ENCODE peak calls at places on chromosomes 2 and 18, in four cellular contexts. One of them, this sample, is unnamed.

GRCh38 chr2:48249631-48250473 is 280.1 kb upstream of the STON1 start:
- DNase-seq in mesothelial cell of epicardium: no peak
- DNase-seq in neural progenitor cell: no peak
- DNase-seq in uterus: no peak
- DNase-seq in this sample: no peak

GRCh38 chr18:23752796-23753195 is 63.5 kb downstream of the LAMA3 start:
- DNase-seq in mesothelial cell of epicardium: no peak
- DNase-seq in uterus: no peak
- DNase-seq in neural progenitor cell: peak
- DNase-seq in this sample: no peak

GRCh38 chr2:175579646-175580045 is 398.1 kb upstream of the ATP5MC3 start:
- DNase-seq in mesothelial cell of epicardium: no peak
- DNase-seq in uterus: no peak
- DNase-seq in neural progenitor cell: no peak
- DNase-seq in this sample: no peak

GRCh38 chr18:80046961-80047541 is 12.8 kb downstream of the RBFA start:
- DNase-seq in neural progenitor cell: no peak
- DNase-seq in mesothelial cell of epicardium: no peak
- DNase-seq in uterus: no peak
- DNase-seq in this sample: no peak

GRCh38 chr2:234395801-234396478 is 100.9 kb downstream of the ARL4C start:
- DNase-seq in neural progenitor cell: peak
- DNase-seq in uterus: no peak
- DNase-seq in mesothelial cell of epicardium: no peak
- DNase-seq in this sample: no peak

GRCh38 chr2:219415580-219416232 is 2.5 kb upstream of the DES start:
- DNase-seq in neural progenitor cell: no peak
- DNase-seq in mesothelial cell of epicardium: no peak
- DNase-seq in uterus: no peak
- DNase-seq in this sample: no peak

GRCh38 chr2:3460161-3460560 is 59.2 kb downstream of the ADI1 start:
- DNase-seq in mesothelial cell of epicardium: no peak
- DNase-seq in neural progenitor cell: no peak
- DNase-seq in uterus: no peak
- DNase-seq in this sample: no peak

GRCh38 chr2:29455202-29455885 is 340.1 kb downstream of the CLIP4 start:
- DNase-seq in uterus: no peak
- DNase-seq in mesothelial cell of epicardium: no peak
- DNase-seq in neural progenitor cell: no peak
- DNase-seq in this sample: no peak

GRCh38 chr2:58540680-58541079 is 299.6 kb upstream of the FANCL start:
- DNase-seq in uterus: no peak
- DNase-seq in neural progenitor cell: peak
- DNase-seq in mesothelial cell of epicardium: no peak
- DNase-seq in this sample: peak

GRCh38 chr2:175929850-175930249 is 72.2 kb downstream of the LNPK start:
- DNase-seq in uterus: no peak
- DNase-seq in neural progenitor cell: no peak
- DNase-seq in mesothelial cell of epicardium: no peak
- DNase-seq in this sample: no peak

GRCh38 chr2:11628675-11629074 is 41.3 kb downstream of the NTSR2 start:
- DNase-seq in mesothelial cell of epicardium: no peak
- DNase-seq in neural progenitor cell: no peak
- DNase-seq in uterus: no peak
- DNase-seq in this sample: no peak

GRCh38 chr2:127700527-127701192 is 637 bp upstream of the SFT2D3 start:
- DNase-seq in mesothelial cell of epicardium: no peak
- DNase-seq in neural progenitor cell: peak
- DNase-seq in uterus: no peak
- DNase-seq in this sample: peak

GRCh38 chr2:1758774-1759610 is 14.7 kb upstream of the PXDN start:
- DNase-seq in mesothelial cell of epicardium: no peak
- DNase-seq in neural progenitor cell: no peak
- DNase-seq in uterus: no peak
- DNase-seq in this sample: no peak

GRCh38 chr2:42102606-42103450 is 55.0 kb downstream of the PKDCC start:
- DNase-seq in uterus: peak
- DNase-seq in neural progenitor cell: peak
- DNase-seq in mesothelial cell of epicardium: peak
- DNase-seq in this sample: peak

GRCh38 chr2:201813996-201814845 is 7.9 kb downstream of the CDK15 start:
- DNase-seq in uterus: no peak
- DNase-seq in neural progenitor cell: no peak
- DNase-seq in mesothelial cell of epicardium: no peak
- DNase-seq in this sample: no peak

GRCh38 chr2:173574713-173575112 is 220.0 kb downstream of the CDCA7 start:
- DNase-seq in neural progenitor cell: no peak
- DNase-seq in uterus: no peak
- DNase-seq in mesothelial cell of epicardium: no peak
- DNase-seq in this sample: no peak

GRCh38 chr2:232781765-232782164 is 5.4 kb upstream of the KCNJ13 start:
- DNase-seq in neural progenitor cell: no peak
- DNase-seq in mesothelial cell of epicardium: no peak
- DNase-seq in uterus: no peak
- DNase-seq in this sample: no peak

GRCh38 chr2:8606649-8607550 is 75.0 kb upstream of the ID2 start:
- DNase-seq in mesothelial cell of epicardium: no peak
- DNase-seq in uterus: no peak
- DNase-seq in neural progenitor cell: no peak
- DNase-seq in this sample: no peak

GRCh38 chr2:55914786-55915185 is 8.8 kb downstream of the EFEMP1 start:
- DNase-seq in mesothelial cell of epicardium: no peak
- DNase-seq in uterus: no peak
- DNase-seq in neural progenitor cell: no peak
- DNase-seq in this sample: no peak

GRCh38 chr2:226873826-226874225 is 38.0 kb downstream of the RHBDD1 start:
- DNase-seq in neural progenitor cell: no peak
- DNase-seq in mesothelial cell of epicardium: no peak
- DNase-seq in uterus: no peak
- DNase-seq in this sample: no peak

GRCh38 chr2:120352701-120353590 is 7.0 kb downstream of the INHBB start:
- DNase-seq in neural progenitor cell: no peak
- DNase-seq in mesothelial cell of epicardium: no peak
- DNase-seq in uterus: no peak
- DNase-seq in this sample: no peak

GRCh38 chr2:44559108-44559507 is 197.4 kb downstream of the CAMKMT start:
- DNase-seq in mesothelial cell of epicardium: no peak
- DNase-seq in uterus: no peak
- DNase-seq in neural progenitor cell: no peak
- DNase-seq in this sample: no peak

GRCh38 chr2:163673522-163673921 is 62.3 kb downstream of the FIGN start:
- DNase-seq in neural progenitor cell: no peak
- DNase-seq in uterus: no peak
- DNase-seq in mesothelial cell of epicardium: no peak
- DNase-seq in this sample: no peak

GRCh38 chr2:10709290-10709939 is 12.0 kb upstream of the ATP6V1C2 start:
- DNase-seq in neural progenitor cell: peak
- DNase-seq in uterus: no peak
- DNase-seq in mesothelial cell of epicardium: no peak
- DNase-seq in this sample: peak

GRCh38 chr18:36391426-36392145 is 94.1 kb downstream of the FHOD3 start:
- DNase-seq in uterus: no peak
- DNase-seq in neural progenitor cell: no peak
- DNase-seq in mesothelial cell of epicardium: no peak
- DNase-seq in this sample: no peak

GRCh38 chr2:113113794-113114193 is 13.6 kb upstream of the IL1RN start:
- DNase-seq in uterus: no peak
- DNase-seq in neural progenitor cell: no peak
- DNase-seq in mesothelial cell of epicardium: no peak
- DNase-seq in this sample: no peak

GRCh38 chr2:129753261-129753660 is 226.2 kb upstream of the RAB6C start:
- DNase-seq in uterus: no peak
- DNase-seq in mesothelial cell of epicardium: no peak
- DNase-seq in neural progenitor cell: no peak
- DNase-seq in this sample: no peak

GRCh38 chr2:199742884-199743283 is 108.1 kb downstream of the FTCDNL1 start:
- DNase-seq in mesothelial cell of epicardium: no peak
- DNase-seq in neural progenitor cell: no peak
- DNase-seq in uterus: no peak
- DNase-seq in this sample: no peak

GRCh38 chr2:219980666-219981065 is 353.2 kb downstream of the SLC4A3 start:
- DNase-seq in neural progenitor cell: no peak
- DNase-seq in uterus: no peak
- DNase-seq in mesothelial cell of epicardium: no peak
- DNase-seq in this sample: no peak

GRCh38 chr2:220533485-220533884 is 906.1 kb downstream of the SLC4A3 start:
- DNase-seq in uterus: no peak
- DNase-seq in neural progenitor cell: peak
- DNase-seq in mesothelial cell of epicardium: no peak
- DNase-seq in this sample: peak

GRCh38 chr2:159150208-159150607 is 136.3 kb downstream of the WDSUB1 start:
- DNase-seq in neural progenitor cell: peak
- DNase-seq in uterus: no peak
- DNase-seq in mesothelial cell of epicardium: no peak
- DNase-seq in this sample: peak

GRCh38 chr2:47269316-47270232 is 114.5 kb upstream of the STPG4 start:
- DNase-seq in neural progenitor cell: no peak
- DNase-seq in uterus: peak
- DNase-seq in mesothelial cell of epicardium: no peak
- DNase-seq in this sample: no peak

GRCh38 chr18:55405655-55406373 is 182.2 kb downstream of the TCF4 start:
- DNase-seq in uterus: peak
- DNase-seq in mesothelial cell of epicardium: peak
- DNase-seq in neural progenitor cell: peak
- DNase-seq in this sample: no peak

GRCh38 chr18:64017870-64018269 is 48.0 kb downstream of the SERPINB8 start:
- DNase-seq in uterus: no peak
- DNase-seq in neural progenitor cell: peak
- DNase-seq in mesothelial cell of epicardium: no peak
- DNase-seq in this sample: no peak
- TF ChIP-seq CTCF in uterus: no peak
- TF ChIP-seq CTCF in neural progenitor cell: peak
- TF ChIP-seq CTCF in mesothelial cell of epicardium: peak
- TF ChIP-seq CTCF in this sample: peak

GRCh38 chr2:109171444-109172334 is 42.7 kb downstream of the SH3RF3 start:
- DNase-seq in neural progenitor cell: no peak
- DNase-seq in uterus: peak
- DNase-seq in mesothelial cell of epicardium: no peak
- DNase-seq in this sample: peak
- TF ChIP-seq CTCF in neural progenitor cell: no peak
- TF ChIP-seq CTCF in uterus: no peak
- TF ChIP-seq CTCF in mesothelial cell of epicardium: no peak
- TF ChIP-seq CTCF in this sample: no peak

GRCh38 chr2:36266536-36267121 is 88.9 kb upstream of the CRIM1 start:
- DNase-seq in neural progenitor cell: peak
- DNase-seq in uterus: no peak
- DNase-seq in mesothelial cell of epicardium: no peak
- DNase-seq in this sample: no peak
- TF ChIP-seq CTCF in neural progenitor cell: no peak
- TF ChIP-seq CTCF in uterus: no peak
- TF ChIP-seq CTCF in mesothelial cell of epicardium: no peak
- TF ChIP-seq CTCF in this sample: no peak

DNA sequence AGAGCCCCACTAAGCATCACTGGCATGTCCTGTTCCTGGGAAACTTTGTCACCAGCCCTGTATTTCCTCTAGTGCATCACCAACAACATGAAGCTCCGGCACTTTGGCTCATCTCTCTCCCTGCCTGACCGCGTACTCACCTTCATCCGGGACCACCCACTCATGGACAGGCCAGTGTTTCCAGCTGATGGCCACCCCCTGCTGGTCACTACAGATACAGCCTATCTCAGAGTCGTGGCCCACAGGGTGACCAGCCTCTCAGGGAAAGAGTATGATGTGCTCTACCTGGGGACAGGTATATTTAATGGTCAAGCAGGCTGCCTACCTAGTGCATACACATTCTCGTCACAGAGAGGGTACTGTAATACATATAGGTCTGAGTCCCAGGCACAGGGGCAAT is 21.0 kb downstream of the SEMA4F start:
- DNase-seq in mesothelial cell of epicardium: no peak
- DNase-seq in neural progenitor cell: peak
- DNase-seq in uterus: no peak
- DNase-seq in this sample: peak
- TF ChIP-seq CTCF in mesothelial cell of epicardium: no peak
- TF ChIP-seq CTCF in neural progenitor cell: peak
- TF ChIP-seq CTCF in uterus: no peak
- TF ChIP-seq CTCF in this sample: peak

GRCh38 chr18:8525692-8526091 is 83.5 kb upstream of the RAB12 start:
- DNase-seq in neural progenitor cell: peak
- DNase-seq in uterus: no peak
- DNase-seq in mesothelial cell of epicardium: no peak
- DNase-seq in this sample: peak
- TF ChIP-seq CTCF in neural progenitor cell: peak
- TF ChIP-seq CTCF in uterus: no peak
- TF ChIP-seq CTCF in mesothelial cell of epicardium: no peak
- TF ChIP-seq CTCF in this sample: no peak

GRCh38 chr2:16113568-16114549 is 173.5 kb downstream of the MYCN start:
- DNase-seq in uterus: no peak
- DNase-seq in mesothelial cell of epicardium: no peak
- DNase-seq in neural progenitor cell: no peak
- DNase-seq in this sample: no peak
- TF ChIP-seq CTCF in uterus: no peak
- TF ChIP-seq CTCF in mesothelial cell of epicardium: no peak
- TF ChIP-seq CTCF in neural progenitor cell: no peak
- TF ChIP-seq CTCF in this sample: no peak

GRCh38 chr2:105519516-105519915 is 120.7 kb upstream of the FHL2 start:
- DNase-seq in neural progenitor cell: no peak
- DNase-seq in mesothelial cell of epicardium: no peak
- DNase-seq in uterus: no peak
- DNase-seq in this sample: no peak
- TF ChIP-seq CTCF in neural progenitor cell: no peak
- TF ChIP-seq CTCF in mesothelial cell of epicardium: no peak
- TF ChIP-seq CTCF in uterus: no peak
- TF ChIP-seq CTCF in this sample: no peak

DNA sequence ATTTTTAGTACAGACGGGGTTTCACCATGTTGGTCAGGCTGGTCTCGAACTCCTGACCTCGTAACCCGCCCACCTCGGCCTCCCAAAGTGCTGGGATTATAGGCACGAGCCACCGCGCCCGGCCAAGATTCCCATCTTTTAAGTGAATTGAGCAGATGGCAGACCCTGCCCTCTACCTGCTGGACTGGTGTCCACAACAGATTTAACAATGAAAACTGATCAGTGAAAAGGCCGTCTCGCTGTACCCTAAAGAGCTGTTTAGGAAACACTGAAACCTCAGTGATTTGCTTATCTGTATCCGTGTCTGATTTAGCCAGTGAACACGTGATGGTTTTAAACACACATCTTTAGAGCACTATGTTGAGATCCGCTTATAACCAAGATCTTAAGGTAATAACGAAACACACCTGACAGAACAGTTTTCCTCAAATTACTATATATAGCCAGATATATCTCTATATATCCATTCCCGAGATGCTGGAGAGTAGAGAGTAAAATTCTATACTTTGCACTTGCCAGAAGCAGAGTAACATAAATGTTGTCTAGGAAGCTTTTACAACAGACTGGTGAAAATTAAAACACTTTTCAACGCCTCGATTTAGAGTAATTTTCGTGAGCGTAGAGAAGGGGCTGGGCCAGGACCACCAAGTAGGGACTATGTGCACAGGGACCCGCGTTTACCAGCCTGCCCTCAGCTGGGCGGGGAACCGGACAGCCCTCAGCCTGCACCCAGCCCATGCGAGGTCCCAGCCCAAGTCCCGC is 593 bp downstream of the FAM161A start:
- DNase-seq in mesothelial cell of epicardium: no peak
- DNase-seq in uterus: peak
- DNase-seq in neural progenitor cell: peak
- DNase-seq in this sample: no peak
- TF ChIP-seq CTCF in mesothelial cell of epicardium: no peak
- TF ChIP-seq CTCF in uterus: no peak
- TF ChIP-seq CTCF in neural progenitor cell: no peak
- TF ChIP-seq CTCF in this sample: no peak

This sample was measured in endothelial cell.